ENCODE peak calls at places on chromosomes 1 and 21, in seven cellular contexts. W, M, L, P, N, B and T are unnamed samples.

GRCh38 chr1:208223136-208223535 is 21.0 kb downstream of the PLXNA2 start:
- DNase-seq in W (no peak), M (no peak), L (no peak), P (peak), N (no peak), B (no peak), T (no peak)

GRCh38 chr1:106584127-106584526 is 472.3 kb upstream of the PRMT6 start:
- DNase-seq in W (no peak), M (no peak), L (no peak), P (no peak), N (no peak), B (no peak), T (no peak)

GRCh38 chr1:177517556-177517955 is 346.8 kb downstream of the BRINP2 start:
- DNase-seq in W (no peak), M (no peak), L (no peak), P (no peak), N (no peak), B (no peak), T (no peak)

GRCh38 chr1:47650205-47650604 is 212.4 kb downstream of the FOXD2 start:
- DNase-seq in W (no peak), M (peak), L (no peak), P (peak), N (no peak), B (no peak), T (no peak)

GRCh38 chr1:176195547-176195946 is 11.5 kb downstream of the COP1 start:
- DNase-seq in W (no peak), M (no peak), L (no peak), P (no peak), N (no peak), B (no peak), T (no peak)

GRCh38 chr1:8162168-8162567 is 136.1 kb upstream of the ERRFI1 start:
- DNase-seq in W (no peak), M (no peak), L (no peak), P (no peak), N (no peak), B (no peak), T (no peak)

GRCh38 chr1:165313906-165314305 is 42.6 kb downstream of the LMX1A start:
- DNase-seq in W (no peak), M (no peak), L (no peak), P (no peak), N (no peak), B (no peak), T (no peak)

GRCh38 chr1:218474089-218474488 is 129.0 kb downstream of the TGFB2 start:
- DNase-seq in W (no peak), M (no peak), L (no peak), P (no peak), N (no peak), B (no peak), T (no peak)

GRCh38 chr1:201740609-201741231 is 88.2 kb upstream of the IPO9 start:
- DNase-seq in W (no peak), M (no peak), L (no peak), P (no peak), N (no peak), B (no peak), T (peak)

GRCh38 chr1:154958681-154959447 is 2.7 kb downstream of the PYGO2 start:
- DNase-seq in W (no peak), M (no peak), L (no peak), P (no peak), N (no peak), B (no peak), T (peak)

GRCh38 chr1:19468397-19468956 is 16.9 kb downstream of the CAPZB start:
- DNase-seq in W (no peak), M (peak), L (no peak), P (no peak), N (peak), B (peak), T (peak)

GRCh38 chr1:217076902-217077301 is 353.7 kb upstream of the ESRRG start:
- DNase-seq in W (no peak), M (peak), L (no peak), P (no peak), N (no peak), B (no peak), T (no peak)

GRCh38 chr21:42820513-42821465 is 58.5 kb downstream of the WDR4 start:
- DNase-seq in W (no peak), M (no peak), L (no peak), P (no peak), N (no peak), B (no peak), T (no peak)

GRCh38 chr1:20366766-20367602 is 76.3 kb downstream of the VWA5B1 start:
- DNase-seq in W (peak), M (peak), L (peak), P (peak), N (no peak), B (no peak), T (no peak)

GRCh38 chr1:156927215-156928042 is 7.0 kb downstream of the LRRC71 start:
- DNase-seq in W (peak), M (peak), L (peak), P (peak), N (peak), B (peak), T (peak)

GRCh38 chr1:233094691-233095090 is 144.3 kb downstream of the NTPCR start:
- DNase-seq in W (no peak), M (no peak), L (no peak), P (no peak), N (no peak), B (no peak), T (no peak)